ENCODE peak calls at places on chromosomes 5 and 9, in ten cellular contexts. B, E, J, V, W, C, R, N, L and Z are unnamed samples.

GRCh38 chr5:175335691-175336090 is 108.3 kb downstream of the DRD1 start:
- DNase-seq in W (no peak), J (no peak), C (no peak), L (no peak), E (peak; percentile 12), B (no peak), V (no peak), N (no peak), R (no peak), Z (no peak)

GRCh38 chr9:112361602-112362001 is 18.3 kb upstream of the HSDL2 start:
- DNase-seq in W (peak; percentile 53), J (peak; percentile 74), E (peak; percentile 49), R (no peak), L (peak; percentile 12), B (no peak), V (no peak), N (peak; percentile 60), C (no peak), Z (peak; percentile 82)

GRCh38 chr9:128635266-128636023 is 21.2 kb downstream of the DYNC2I2 start:
- DNase-seq in E (peak; percentile 98), W (peak; percentile 66), B (no peak), V (peak; percentile 84), J (peak; percentile 96), L (peak; percentile 95), R (peak; percentile 78), N (no peak), C (peak; percentile 58), Z (peak; percentile 98)

GRCh38 chr9:91033802-91034201 is 232.2 kb downstream of the SYK start:
- DNase-seq in J (no peak), R (no peak), L (no peak), B (peak; percentile 29), W (peak; percentile 48), E (no peak), N (no peak), V (peak; percentile 84), C (no peak), Z (no peak)

GRCh38 chr9:74736635-74737034 is 151.1 kb downstream of the TRPM6 start:
- DNase-seq in B (no peak), N (no peak), R (no peak), J (no peak), W (no peak), V (no peak), L (no peak), C (no peak), E (no peak), Z (no peak)

GRCh38 chr5:149959406-149960236 is 937 bp upstream of the SLC26A2 start:
- DNase-seq in L (peak; percentile 52), C (peak; percentile 45), V (no peak), E (peak; percentile 47), J (peak; percentile 74), N (no peak), W (peak; percentile 31), B (peak; percentile 53), R (peak; percentile 26), Z (peak; percentile 72)

GRCh38 chr9:108535526-108535925 is 320.3 kb downstream of the ACTL7B start:
- DNase-seq in R (no peak), J (no peak), V (peak; percentile 26), W (peak; percentile 31), E (peak; percentile 25), N (no peak), B (no peak), C (no peak), L (no peak), Z (peak; percentile 22)

GRCh38 chr5:6328173-6328572 is 50.2 kb downstream of the MED10 start:
- DNase-seq in N (peak; percentile 6), R (no peak), L (peak; percentile 22), C (peak; percentile 57), B (no peak), V (peak; percentile 86), W (peak; percentile 85), E (peak; percentile 70), J (peak; percentile 14), Z (peak; percentile 15)

GRCh38 chr5:80255425-80255751 is 460 bp downstream of the SERINC5 start:
- DNase-seq in W (peak; percentile 80), N (no peak), C (no peak), B (no peak), J (peak; percentile 59), V (peak; percentile 54), R (peak; percentile 70), E (peak; percentile 68), L (peak; percentile 75), Z (peak; percentile 82)

GRCh38 chr9:34139477-34140146 is 13.1 kb upstream of the DCAF12 start:
- DNase-seq in L (peak; percentile 28), V (no peak), R (no peak), B (no peak), C (no peak), E (no peak), W (no peak), J (peak; percentile 97), N (no peak), Z (peak; percentile 90)

GRCh38 chr5:172452398-172453205 is 1.7 kb downstream of the SH3PXD2B start:
- DNase-seq in L (peak; percentile 30), W (peak; percentile 52), B (no peak), C (no peak), V (no peak), R (no peak), N (no peak), E (no peak), J (peak; percentile 90), Z (peak; percentile 78)

GRCh38 chr5:39520232-39520572 is 95.4 kb upstream of the DAB2 start:
- DNase-seq in W (no peak), C (no peak), J (peak; percentile 90), L (no peak), R (no peak), E (no peak), V (no peak), B (no peak), N (no peak), Z (peak; percentile 83)

GRCh38 chr5:76874088-76874581 is 24.3 kb downstream of the S100Z start:
- DNase-seq in J (no peak), V (no peak), E (no peak), L (no peak), N (no peak), B (peak; percentile 39), C (no peak), R (no peak), W (no peak), Z (no peak)

GRCh38 chr9:437066-438015 is 222.7 kb downstream of the DOCK8 start:
- DNase-seq in E (no peak), V (no peak), L (no peak), C (no peak), B (no peak), R (no peak), W (no peak), J (peak; percentile 95), N (no peak), Z (peak; percentile 87)

GRCh38 chr9:114410910-114411309 is 23.1 kb upstream of the AKNA start:
- DNase-seq in B (no peak), J (no peak), V (no peak), W (no peak), E (no peak), L (no peak), C (no peak), N (no peak), R (no peak), Z (no peak)

GRCh38 chr5:180601591-180602480 is 10.5 kb upstream of the SCGB3A1 start:
- DNase-seq in C (no peak), L (no peak), R (peak; percentile 32), B (no peak), E (no peak), W (no peak), J (no peak), V (peak; percentile 6), N (no peak), Z (no peak)

GRCh38 chr5:98793223-98793622 is 19.8 kb downstream of the RGMB start:
- DNase-seq in V (no peak), R (no peak), W (no peak), C (no peak), L (no peak), N (no peak), E (no peak), B (no peak), J (no peak), Z (no peak)

GRCh38 chr5:133969654-133970324 is 1.4 kb upstream of the C5orf15 start:
- DNase-seq in R (no peak), V (no peak), W (no peak), C (no peak), N (no peak), B (no peak), L (peak; percentile 70), E (peak; percentile 47), J (no peak), Z (no peak)

GRCh38 chr5:38896760-38897159 is 50.9 kb downstream of the OSMR start:
- DNase-seq in N (no peak), V (no peak), E (no peak), C (no peak), L (no peak), B (no peak), W (no peak), R (no peak), J (no peak), Z (no peak)

GRCh38 chr9:127568971-127569818 is 42.9 kb upstream of the STXBP1 start:
- DNase-seq in C (no peak), R (peak; percentile 77), L (peak; percentile 76), N (no peak), V (peak; percentile 77), E (peak; percentile 83), W (peak; percentile 96), J (peak; percentile 70), B (peak; percentile 72), Z (peak; percentile 96)

GRCh38 chr9:84136119-84136868 is 155.7 kb downstream of the RMI1 start:
- DNase-seq in N (no peak), J (no peak), W (no peak), V (no peak), R (no peak), E (no peak), B (no peak), C (no peak), L (peak; percentile 9), Z (peak; percentile 31)

GRCh38 chr5:168877132-168877895 is 298.1 kb upstream of the PANK3 start:
- DNase-seq in L (no peak), R (no peak), V (no peak), B (no peak), J (no peak), E (no peak), N (no peak), C (no peak), W (peak; percentile 57), Z (no peak)

GRCh38 chr9:132814937-132815336 is 63.1 kb downstream of the AK8 start:
- DNase-seq in E (no peak), R (no peak), V (no peak), B (no peak), N (no peak), J (no peak), W (no peak), L (no peak), C (no peak), Z (no peak)

GRCh38 chr5:137207023-137207760 is 291.9 kb downstream of the SPOCK1 start:
- DNase-seq in B (no peak), L (no peak), R (no peak), W (no peak), V (no peak), E (no peak), N (no peak), C (no peak), J (no peak), Z (no peak)

GRCh38 chr5:53733853-53734252 is 173.4 kb downstream of the NDUFS4 start:
- DNase-seq in R (no peak), J (no peak), B (no peak), V (no peak), E (peak; percentile 35), L (no peak), N (no peak), C (no peak), W (no peak), Z (no peak)

GRCh38 chr5:168941901-168942300 is 359.0 kb downstream of the SLIT3 start:
- DNase-seq in V (no peak), E (no peak), L (no peak), N (no peak), J (no peak), C (no peak), R (no peak), B (no peak), W (no peak), Z (no peak)

GRCh38 chr5:88452820-88453219 is 184.2 kb upstream of the TMEM161B start:
- DNase-seq in V (peak; percentile 10), C (no peak), L (peak; percentile 17), R (no peak), W (peak; percentile 27), E (no peak), N (no peak), B (no peak), J (peak; percentile 4), Z (peak; percentile 32)

GRCh38 chr5:157917909-157918809 is 59.2 kb upstream of the CLINT1 start:
- DNase-seq in B (no peak), W (peak; percentile 77), J (peak; percentile 91), E (peak; percentile 78), C (peak; percentile 48), L (peak; percentile 86), V (peak; percentile 76), R (no peak), N (peak; percentile 86), Z (peak; percentile 82)